ENCODE peak calls at places on chromosomes 3 and 15, in five cellular contexts. T is suprapubic skin; U is T-cell; Y is naive thymus-derived CD8-positive, alpha-beta T cell; L is mesendoderm. D is an unnamed sample.

GRCh38 chr3:54691230-54691900 is 236.5 kb downstream of the LRTM1 start:
- DNase-seq in T (no peak), U (no peak), Y (no peak), L (no peak), D (no peak)

GRCh38 chr3:153547984-153548383 is 386.0 kb downstream of the RAP2B start:
- DNase-seq in T (no peak), U (no peak), Y (no peak), L (no peak), D (no peak)

GRCh38 chr3:187919990-187920389 is 174.7 kb upstream of the BCL6 start:
- DNase-seq in T (no peak), U (no peak), Y (no peak), L (no peak), D (no peak)

GRCh38 chr15:89101302-89102191 is 13.3 kb downstream of the ABHD2 start:
- DNase-seq in T (no peak), U (no peak), Y (no peak), L (no peak), D (no peak)

GRCh38 chr3:167941234-167941995 is 154.3 kb downstream of the GOLIM4 start:
- DNase-seq in T (no peak), U (no peak), Y (no peak), L (peak; percentile 10), D (no peak)

GRCh38 chr15:89307791-89308190 is 26.8 kb downstream of the POLG start:
- DNase-seq in T (no peak), U (no peak), Y (no peak), L (no peak), D (no peak)

GRCh38 chr15:74132681-74133070 is 2.3 kb downstream of the ISLR2 start:
- DNase-seq in T (no peak), U (no peak), Y (no peak), L (peak; percentile 51), D (no peak)

GRCh38 chr15:100430381-100430780 is 88.6 kb upstream of the ADAMTS17 start:
- DNase-seq in T (no peak), U (no peak), Y (no peak), L (no peak), D (no peak)

GRCh38 chr3:141814375-141814774 is 51.2 kb downstream of the GRK7 start:
- DNase-seq in T (no peak), U (no peak), Y (no peak), L (no peak), D (no peak)

GRCh38 chr15:24898715-24899278 is 56.0 kb upstream of the SNRPN start:
- DNase-seq in T (no peak), U (no peak), Y (no peak), L (peak; percentile 81), D (no peak)

GRCh38 chr3:160886421-160886820 is 130.4 kb downstream of the PPM1L start:
- DNase-seq in T (no peak), U (no peak), Y (no peak), L (no peak), D (no peak)

GRCh38 chr15:66187271-66187670 is 66.3 kb downstream of the MEGF11 start:
- DNase-seq in T (no peak), U (no peak), Y (no peak), L (no peak), D (no peak)

GRCh38 chr3:53114412-53115074 is 15.7 kb downstream of the RFT1 start:
- DNase-seq in T (no peak), U (no peak), Y (no peak), L (peak; percentile 16), D (no peak)

GRCh38 chr3:105970283-105970682 is 101.5 kb upstream of the CBLB start:
- DNase-seq in T (no peak), U (no peak), Y (no peak), L (peak; percentile 19), D (no peak)

GRCh38 chr15:37740623-37741141 is 193.8 kb upstream of the TMCO5A start:
- DNase-seq in T (no peak), U (no peak), Y (no peak), L (no peak), D (no peak)

GRCh38 chr3:71504250-71505036 is 79.1 kb downstream of the FOXP1 start:
- DNase-seq in T (no peak), U (no peak), Y (no peak), L (no peak), D (no peak)

GRCh38 chr3:35929158-35929557 is 289.8 kb downstream of the ARPP21 start:
- DNase-seq in T (no peak), U (no peak), Y (no peak), L (peak; percentile 38), D (no peak)

GRCh38 chr15:74913041-74913440 is 6.4 kb upstream of the FAM219B start:
- DNase-seq in T (no peak), U (no peak), Y (no peak), L (no peak), D (no peak)

GRCh38 chr15:35108453-35108852 is 23.4 kb upstream of the NANOGP8 start:
- DNase-seq in T (no peak), U (no peak), Y (no peak), L (no peak), D (no peak)

GRCh38 chr3:24245056-24245455 is 249.6 kb downstream of the THRB start:
- DNase-seq in T (no peak), U (no peak), Y (no peak), L (no peak), D (no peak)

GRCh38 chr3:8371955-8372600 is 129.5 kb upstream of the LMCD1 start:
- DNase-seq in T (no peak), U (no peak), Y (no peak), L (no peak), D (no peak)

GRCh38 chr3:99875573-99875924 is 57.9 kb downstream of the CMSS1 start:
- DNase-seq in T (no peak), U (no peak), Y (no peak), L (no peak), D (no peak)